ENCODE peak calls at places on chromosome 3, in four cellular contexts. E, P, T and I are unnamed samples.

GRCh38 chr3:4593014-4593413 is 99.9 kb downstream of the ITPR1 start:
- DNase-seq in P (no peak), T (no peak), E (no peak), I (no peak)

GRCh38 chr3:154040283-154040682 is 80.9 kb upstream of the ARHGEF26 start:
- DNase-seq in T (no peak), E (no peak), P (peak), I (peak)

GRCh38 chr3:197289726-197290125 is 8.7 kb downstream of the DLG1 start:
- DNase-seq in T (no peak), E (no peak), P (no peak), I (peak)

GRCh38 chr3:101963902-101964362 is 114.6 kb downstream of the NFKBIZ start:
- DNase-seq in P (peak), E (no peak), T (no peak), I (peak)

GRCh38 chr3:23668430-23668904 is 137.3 kb upstream of the UBE2E1 start:
- DNase-seq in P (peak), E (no peak), T (no peak), I (peak)

GRCh38 chr3:10883478-10884234 is 67.6 kb downstream of the SLC6A11 start:
- DNase-seq in P (peak), E (peak), T (no peak), I (peak)

GRCh38 chr3:50445919-50446318 is 57.5 kb downstream of the CACNA2D2 start:
- DNase-seq in E (no peak), P (no peak), T (no peak), I (no peak)

GRCh38 chr3:184375747-184376495 is 2.1 kb downstream of the THPO start:
- DNase-seq in T (no peak), E (no peak), P (no peak), I (no peak)

GRCh38 chr3:12670789-12671450 is 7.0 kb upstream of the RAF1 start:
- DNase-seq in T (no peak), E (no peak), P (no peak), I (no peak)

GRCh38 chr3:101500208-101500607 is 12.8 kb downstream of the SENP7 start:
- DNase-seq in T (no peak), E (no peak), P (no peak), I (no peak)

GRCh38 chr3:127456471-127457093 is 134.0 kb downstream of the TPRA1 start:
- DNase-seq in T (no peak), P (peak), E (no peak), I (peak)

GRCh38 chr3:113637756-113638155 is 58.7 kb downstream of the USF3 start:
- DNase-seq in T (no peak), E (no peak), P (no peak), I (no peak)

GRCh38 chr3:141383555-141384129 is 15.3 kb downstream of the ZBTB38 start:
- DNase-seq in P (no peak), T (no peak), E (no peak), I (peak)

GRCh38 chr3:82671466-82671865 is 910.0 kb upstream of the GBE1 start:
- DNase-seq in T (no peak), P (no peak), E (no peak), I (no peak)

GRCh38 chr3:21889166-21889565 is 138.2 kb upstream of the ZNF385D start:
- DNase-seq in T (no peak), P (no peak), E (no peak), I (no peak)

DNA sequence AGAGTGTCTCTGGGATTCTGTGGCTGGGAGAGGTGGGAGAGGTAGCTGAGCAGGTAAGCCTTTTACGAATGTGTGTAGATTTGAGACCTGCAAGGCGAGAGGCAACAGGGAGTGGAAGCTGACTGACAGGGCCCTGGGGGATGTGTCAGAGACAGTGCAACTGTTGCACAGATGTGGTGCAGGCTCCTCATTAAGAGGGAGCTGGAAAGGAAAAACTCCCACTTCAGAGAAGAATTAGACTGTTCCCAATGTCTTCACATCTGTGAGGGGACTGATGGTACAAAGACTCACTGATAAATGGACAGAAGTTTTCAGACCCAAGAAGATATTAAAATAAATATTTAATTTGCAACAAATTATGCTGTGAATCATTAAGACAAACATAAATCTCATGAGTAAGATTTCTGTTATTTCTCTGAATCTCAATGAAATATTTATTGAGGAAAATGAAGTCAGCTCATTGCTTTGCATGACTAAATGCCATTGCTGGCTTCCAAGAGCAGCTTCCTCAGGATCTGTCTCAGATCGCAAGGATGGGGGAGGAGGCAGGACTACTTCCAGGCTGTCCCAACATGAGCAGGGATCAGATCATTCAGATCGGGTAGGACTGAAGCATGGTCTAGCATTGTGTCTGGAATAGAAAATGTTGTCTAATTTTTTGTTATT is 127.3 kb upstream of the ROPN1 start:
- DNase-seq in P (peak), E (no peak), T (no peak), I (peak)
- TF ChIP-seq FOS in P (peak), E (no peak), T (no peak), I (no peak)

DNA sequence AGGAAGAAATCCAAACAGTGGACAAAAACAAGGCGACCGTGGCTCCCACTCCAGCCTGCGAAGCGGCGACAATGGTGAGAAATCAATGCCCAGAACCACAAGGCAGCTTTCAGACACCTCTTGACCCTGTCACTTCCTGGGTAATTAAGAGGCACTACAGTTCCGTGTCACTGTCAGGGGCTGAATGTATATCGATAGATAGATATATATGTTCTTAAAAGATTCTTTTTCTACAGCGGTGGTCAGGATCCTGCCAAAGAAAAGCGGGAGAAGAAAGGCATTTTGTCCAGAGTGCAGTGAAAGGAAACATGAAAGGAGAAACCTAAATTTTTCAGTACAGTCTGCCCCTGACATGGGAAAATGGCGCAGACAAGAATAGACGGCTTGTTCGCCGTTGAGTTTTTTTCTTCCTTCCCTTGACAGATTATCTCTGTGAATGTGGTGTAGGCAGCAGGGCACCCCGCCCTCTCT is 56.2 kb upstream of the HES1 start:
- DNase-seq in P (no peak), E (no peak), T (no peak), I (no peak)
- TF ChIP-seq FOS in P (no peak), E (no peak), T (no peak), I (no peak)

GRCh38 chr3:189563841-189564563 is 67.2 kb upstream of the TP63 start:
- DNase-seq in P (no peak), E (no peak), T (peak), I (peak)
- TF ChIP-seq FOS in P (no peak), E (no peak), T (no peak), I (no peak)

DNA sequence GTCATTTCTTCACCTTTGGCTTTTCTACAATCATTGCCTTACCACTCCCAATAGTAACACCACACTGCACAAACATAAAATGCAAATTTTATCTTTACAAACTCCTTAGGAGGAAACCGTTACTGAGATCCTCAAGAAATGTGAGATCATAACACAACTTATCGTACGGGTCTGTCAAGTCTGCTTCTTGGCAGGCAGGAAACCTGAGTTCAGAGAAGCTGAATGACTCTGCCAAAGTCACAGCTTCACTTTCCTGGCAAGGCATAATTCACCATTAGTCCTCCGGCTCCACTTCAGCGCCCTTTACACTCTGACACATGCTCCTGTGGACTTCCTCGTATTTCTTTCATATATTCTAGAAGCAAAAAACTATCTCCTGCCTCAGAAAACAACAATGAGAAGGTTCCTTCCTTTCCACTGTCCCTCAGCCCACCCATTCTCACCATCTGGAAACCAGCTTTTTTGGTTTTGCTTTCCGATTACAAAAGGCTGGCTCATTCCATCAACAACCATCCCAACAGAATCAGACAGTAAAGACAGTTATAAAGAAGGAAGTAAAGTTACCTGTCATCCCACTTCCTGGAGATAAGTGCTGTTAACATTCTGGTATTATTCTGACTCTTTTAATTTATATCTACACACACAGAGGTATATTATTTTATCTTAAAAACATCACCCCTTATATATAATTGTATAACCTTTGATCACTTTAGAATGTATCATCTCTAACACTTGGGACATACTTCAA is 223.4 kb downstream of the STT3B start:
- DNase-seq in E (no peak), T (no peak), P (peak), I (no peak)
- TF ChIP-seq FOS in E (no peak), T (no peak), P (no peak), I (no peak)

GRCh38 chr3:162217603-162218002 is 721.0 kb downstream of the OTOL1 start:
- DNase-seq in T (no peak), E (no peak), P (no peak), I (peak)
- TF ChIP-seq FOS in T (no peak), E (no peak), P (no peak), I (no peak)

GRCh38 chr3:51514210-51514609 is 14.4 kb upstream of the DCAF1 start:
- DNase-seq in T (no peak), E (no peak), P (no peak), I (no peak)

GRCh38 chr3:51522273-51522981 is 16.1 kb upstream of the RAD54L2 start:
- DNase-seq in T (no peak), P (no peak), E (no peak), I (no peak)

GRCh38 chr3:51519848-51520247 is 18.7 kb upstream of the RAD54L2 start:
- DNase-seq in E (no peak), T (no peak), P (no peak), I (no peak)
- TF ChIP-seq FOS in E (no peak), T (no peak), P (no peak), I (no peak)

GRCh38 chr3:183082355-183082915 is 16.9 kb downstream of the MCCC1 start:
- DNase-seq in T (no peak), E (no peak), P (no peak), I (no peak)

GRCh38 chr3:183080628-183081027 is 18.7 kb downstream of the MCCC1 start:
- DNase-seq in T (no peak), E (no peak), P (no peak), I (no peak)

GRCh38 chr3:183087184-183087583 is 12.1 kb downstream of the MCCC1 start:
- DNase-seq in T (no peak), E (no peak), P (no peak), I (no peak)

GRCh38 chr3:183081459-183082183 is 17.7 kb downstream of the MCCC1 start:
- DNase-seq in T (no peak), E (no peak), P (no peak), I (no peak)

GRCh38 chr3:183085634-183086390 is 13.5 kb downstream of the MCCC1 start:
- DNase-seq in E (peak), P (no peak), T (no peak), I (peak)
- TF ChIP-seq FOS in E (no peak), P (no peak), T (no peak), I (no peak)